ENCODE peak calls at places on chromosomes 2 and 18, in seven cellular contexts. H is right atrium auricular region; A is DMS153; Y is NCI-H1105 treated with DMSO at 0.1 percent for 48 hours; P is GM04503; W is stimulated activated CD4-positive, alpha-beta T cell treated with anti-CD3 and anti-CD28 coated beads, Interleukin-1b, Interleukin-23, amount 100 ng/mL, for 4 hours; B is M059J. O is an unnamed sample.

GRCh38 chr2:69449906-69450305 is 12.7 kb upstream of the NFU1 start:
- DNase-seq in Y (no peak), A (no peak), W (no peak), H (no peak), P (no peak), B (no peak), O (no peak)

GRCh38 chr18:37564796-37565137 is 831 bp downstream of the CELF4 start:
- DNase-seq in H (no peak), A (no peak), Y (peak; percentile 34), B (peak; percentile 42), W (no peak), P (no peak), O (peak; percentile 41)

GRCh38 chr2:74658516-74658915 is 4.5 kb downstream of the SEMA4F start:
- DNase-seq in Y (no peak), B (peak; percentile 51), W (no peak), A (no peak), P (peak; percentile 84), H (no peak), O (no peak)

GRCh38 chr2:17813015-17813741 is 3.1 kb upstream of the MSGN1 start:
- DNase-seq in W (no peak), H (no peak), Y (no peak), B (peak; percentile 35), A (no peak), P (peak; percentile 31), O (no peak)

GRCh38 chr2:121282800-121283382 is 2.1 kb downstream of the TFCP2L1 start:
- DNase-seq in A (no peak), H (no peak), B (no peak), Y (no peak), W (no peak), P (no peak), O (no peak)

GRCh38 chr18:12879840-12880531 is 4.1 kb downstream of the PTPN2 start:
- DNase-seq in W (no peak), A (no peak), P (no peak), B (no peak), H (no peak), Y (no peak), O (no peak)

GRCh38 chr18:4126939-4127338 is 328.2 kb downstream of the DLGAP1 start:
- DNase-seq in P (no peak), W (no peak), Y (no peak), B (no peak), A (no peak), H (no peak), O (no peak)

GRCh38 chr2:3613524-3613905 is 18.6 kb downstream of the COLEC11 start:
- DNase-seq in W (no peak), A (no peak), B (no peak), H (no peak), Y (no peak), P (no peak), O (no peak)

GRCh38 chr2:160837416-160837815 is 322.8 kb upstream of the TANK start:
- DNase-seq in H (no peak), B (peak; percentile 12), W (no peak), P (peak; percentile 28), A (no peak), Y (no peak), O (no peak)

GRCh38 chr2:120605231-120605935 is 130.3 kb upstream of the GLI2 start:
- DNase-seq in B (no peak), Y (peak; percentile 9), A (peak; percentile 66), W (no peak), H (no peak), P (no peak), O (no peak)